ENCODE peak calls at places on chromosome 21, in five cellular contexts. One of them, this sample, is unnamed.
A peak's percentile ranks its signal among the peaks of the same experiment; 100 is the strongest.

GRCh38 chr21:42141643-42142042 is 70.5 kb downstream of the UMODL1 start:
- DNase-seq in substantia nigra: no peak
- DNase-seq in thyroid gland: no peak
- DNase-seq in psoas muscle: no peak
- DNase-seq in heart right ventricle: no peak
- DNase-seq in this sample: no peak

GRCh38 chr21:42609806-42610205 is 43.6 kb upstream of the PDE9A start:
- DNase-seq in thyroid gland: no peak
- DNase-seq in psoas muscle: no peak
- DNase-seq in heart right ventricle: no peak
- DNase-seq in substantia nigra: no peak
- DNase-seq in this sample: no peak

GRCh38 chr21:46057710-46058241 is 40.1 kb upstream of the COL6A2 start:
- DNase-seq in psoas muscle: no peak
- DNase-seq in heart right ventricle: no peak
- DNase-seq in thyroid gland: no peak
- DNase-seq in substantia nigra: no peak
- DNase-seq in this sample: peak; percentile 8

GRCh38 chr21:15015622-15016471 is 49.0 kb downstream of the NRIP1 start:
- DNase-seq in substantia nigra: no peak
- DNase-seq in heart right ventricle: no peak
- DNase-seq in thyroid gland: no peak
- DNase-seq in psoas muscle: no peak
- DNase-seq in this sample: no peak

GRCh38 chr21:17901458-17902092 is 82.4 kb upstream of the C21orf91 start:
- DNase-seq in psoas muscle: no peak
- DNase-seq in heart right ventricle: no peak
- DNase-seq in substantia nigra: no peak
- DNase-seq in thyroid gland: no peak
- DNase-seq in this sample: no peak

GRCh38 chr21:42009018-42009830 is 936 bp downstream of the ZBTB21 start:
- DNase-seq in psoas muscle: peak; percentile 64
- DNase-seq in thyroid gland: peak; percentile 55
- DNase-seq in heart right ventricle: peak; percentile 50
- DNase-seq in substantia nigra: peak; percentile 24
- DNase-seq in this sample: peak; percentile 81

GRCh38 chr21:14121719-14122118 is 89.0 kb downstream of the LIPI start:
- DNase-seq in heart right ventricle: no peak
- DNase-seq in thyroid gland: no peak
- DNase-seq in substantia nigra: no peak
- DNase-seq in psoas muscle: no peak
- DNase-seq in this sample: no peak

GRCh38 chr21:34116569-34116968 is 43.2 kb downstream of the MRPS6 start:
- DNase-seq in substantia nigra: no peak
- DNase-seq in heart right ventricle: no peak
- DNase-seq in thyroid gland: no peak
- DNase-seq in psoas muscle: no peak
- DNase-seq in this sample: no peak

GRCh38 chr21:42737969-42738590 is 84.7 kb downstream of the PDE9A start:
- DNase-seq in substantia nigra: no peak
- DNase-seq in psoas muscle: peak; percentile 29
- DNase-seq in thyroid gland: peak; percentile 34
- DNase-seq in heart right ventricle: peak; percentile 50
- DNase-seq in this sample: peak; percentile 67

GRCh38 chr21:42924433-42924751 is 1.0 kb downstream of the ERVH48-1 start:
- DNase-seq in heart right ventricle: no peak
- DNase-seq in psoas muscle: no peak
- DNase-seq in thyroid gland: no peak
- DNase-seq in substantia nigra: no peak
- DNase-seq in this sample: no peak

GRCh38 chr21:42160111-42160949 is 58.6 kb upstream of the ABCG1 start:
- DNase-seq in thyroid gland: no peak
- DNase-seq in substantia nigra: no peak
- DNase-seq in heart right ventricle: no peak
- DNase-seq in psoas muscle: no peak
- DNase-seq in this sample: no peak

GRCh38 chr21:42381347-42381984 is 14.4 kb downstream of the TMPRSS3 start:
- DNase-seq in thyroid gland: peak; percentile 82
- DNase-seq in psoas muscle: no peak
- DNase-seq in heart right ventricle: no peak
- DNase-seq in substantia nigra: no peak
- DNase-seq in this sample: no peak

GRCh38 chr21:27101533-27101932 is 134.6 kb upstream of the ADAMTS5 start:
- DNase-seq in thyroid gland: no peak
- DNase-seq in heart right ventricle: no peak
- DNase-seq in psoas muscle: no peak
- DNase-seq in substantia nigra: no peak
- DNase-seq in this sample: no peak

GRCh38 chr21:41766883-41767605 is at the start of gene RIPK4:
- DNase-seq in psoas muscle: no peak
- DNase-seq in heart right ventricle: no peak
- DNase-seq in substantia nigra: no peak
- DNase-seq in thyroid gland: peak; percentile 89
- DNase-seq in this sample: no peak

GRCh38 chr21:41620982-41621381 is 113.0 kb upstream of the TMPRSS2 start:
- DNase-seq in psoas muscle: no peak
- DNase-seq in thyroid gland: no peak
- DNase-seq in substantia nigra: no peak
- DNase-seq in heart right ventricle: no peak
- DNase-seq in this sample: no peak

GRCh38 chr21:38869946-38870345 is 64.2 kb downstream of the ETS2 start:
- DNase-seq in thyroid gland: no peak
- DNase-seq in substantia nigra: no peak
- DNase-seq in psoas muscle: no peak
- DNase-seq in heart right ventricle: no peak
- DNase-seq in this sample: no peak

GRCh38 chr21:38806942-38807284 is 1.2 kb downstream of the ETS2 start:
- DNase-seq in psoas muscle: no peak
- DNase-seq in heart right ventricle: no peak
- DNase-seq in thyroid gland: no peak
- DNase-seq in substantia nigra: no peak
- DNase-seq in this sample: no peak

GRCh38 chr21:29431680-29432079 is 133.0 kb downstream of the BACH1 start:
- DNase-seq in psoas muscle: no peak
- DNase-seq in thyroid gland: no peak
- DNase-seq in substantia nigra: no peak
- DNase-seq in heart right ventricle: no peak
- DNase-seq in this sample: no peak

GRCh38 chr21:25243809-25244208 is 363.5 kb downstream of the MRPL39 start:
- DNase-seq in heart right ventricle: no peak
- DNase-seq in substantia nigra: no peak
- DNase-seq in thyroid gland: no peak
- DNase-seq in psoas muscle: no peak
- DNase-seq in this sample: no peak

GRCh38 chr21:42097860-42098259 is 26.7 kb downstream of the UMODL1 start:
- DNase-seq in heart right ventricle: no peak
- DNase-seq in substantia nigra: no peak
- DNase-seq in psoas muscle: no peak
- DNase-seq in thyroid gland: peak; percentile 59
- DNase-seq in this sample: peak; percentile 84

GRCh38 chr21:29938968-29939858 is 583 bp downstream of the GRIK1 start:
- DNase-seq in thyroid gland: no peak
- DNase-seq in heart right ventricle: peak; percentile 9
- DNase-seq in substantia nigra: no peak
- DNase-seq in psoas muscle: no peak
- DNase-seq in this sample: no peak

GRCh38 chr21:34707876-34708325 is 39.1 kb downstream of the CLIC6 start:
- DNase-seq in substantia nigra: no peak
- DNase-seq in psoas muscle: no peak
- DNase-seq in thyroid gland: no peak
- DNase-seq in heart right ventricle: no peak
- DNase-seq in this sample: no peak

GRCh38 chr21:46208761-46209721 is 19.5 kb downstream of the LSS start:
- DNase-seq in heart right ventricle: no peak
- DNase-seq in thyroid gland: no peak
- DNase-seq in psoas muscle: no peak
- DNase-seq in substantia nigra: no peak
- DNase-seq in this sample: no peak

GRCh38 chr21:39048064-39048463 is 135.2 kb downstream of the PSMG1 start:
- DNase-seq in substantia nigra: no peak
- DNase-seq in psoas muscle: no peak
- DNase-seq in heart right ventricle: no peak
- DNase-seq in thyroid gland: peak; percentile 22
- DNase-seq in this sample: no peak

GRCh38 chr21:19029816-19030215 is 626.2 kb upstream of the TMPRSS15 start:
- DNase-seq in substantia nigra: no peak
- DNase-seq in psoas muscle: no peak
- DNase-seq in heart right ventricle: no peak
- DNase-seq in thyroid gland: no peak
- DNase-seq in this sample: no peak

GRCh38 chr21:15121655-15122120 is 56.9 kb upstream of the NRIP1 start:
- DNase-seq in substantia nigra: no peak
- DNase-seq in heart right ventricle: peak; percentile 21
- DNase-seq in thyroid gland: peak; percentile 2
- DNase-seq in psoas muscle: peak; percentile 59
- DNase-seq in this sample: peak; percentile 88

GRCh38 chr21:42597487-42598158 is 55.8 kb upstream of the PDE9A start:
- DNase-seq in psoas muscle: no peak
- DNase-seq in thyroid gland: no peak
- DNase-seq in heart right ventricle: no peak
- DNase-seq in substantia nigra: no peak
- DNase-seq in this sample: no peak

GRCh38 chr21:15624646-15625045 is 105.1 kb upstream of the USP25 start:
- DNase-seq in thyroid gland: no peak
- DNase-seq in substantia nigra: no peak
- DNase-seq in heart right ventricle: no peak
- DNase-seq in psoas muscle: no peak
- DNase-seq in this sample: no peak

GRCh38 chr21:39006653-39007417 is 176.4 kb downstream of the PSMG1 start:
- DNase-seq in psoas muscle: no peak
- DNase-seq in heart right ventricle: peak; percentile 76
- DNase-seq in substantia nigra: no peak
- DNase-seq in thyroid gland: peak; percentile 45
- DNase-seq in this sample: peak; percentile 65

GRCh38 chr21:14737922-14738321 is 191.8 kb upstream of the SAMSN1 start:
- DNase-seq in substantia nigra: no peak
- DNase-seq in heart right ventricle: no peak
- DNase-seq in thyroid gland: peak; percentile 10
- DNase-seq in psoas muscle: no peak
- DNase-seq in this sample: peak; percentile 18

GRCh38 chr21:17463441-17463840 is 49.4 kb upstream of the CXADR start:
- DNase-seq in heart right ventricle: no peak
- DNase-seq in psoas muscle: no peak
- DNase-seq in thyroid gland: no peak
- DNase-seq in substantia nigra: no peak
- DNase-seq in this sample: peak; percentile 66

GRCh38 chr21:41958886-41959563 is 5.2 kb upstream of the C2CD2 start:
- DNase-seq in psoas muscle: peak; percentile 65
- DNase-seq in substantia nigra: no peak
- DNase-seq in thyroid gland: no peak
- DNase-seq in heart right ventricle: no peak
- DNase-seq in this sample: peak; percentile 87

GRCh38 chr21:35231115-35231514 is 182.0 kb upstream of the RUNX1 start:
- DNase-seq in psoas muscle: no peak
- DNase-seq in thyroid gland: no peak
- DNase-seq in heart right ventricle: no peak
- DNase-seq in substantia nigra: no peak
- DNase-seq in this sample: no peak

GRCh38 chr21:20998886-20999285 is 677 bp downstream of the NCAM2 start:
- DNase-seq in psoas muscle: no peak
- DNase-seq in thyroid gland: no peak
- DNase-seq in heart right ventricle: no peak
- DNase-seq in substantia nigra: no peak
- DNase-seq in this sample: no peak
- H3K27ac ChIP-seq in psoas muscle: no peak overlapping the region
- H3K27ac ChIP-seq in thyroid gland: no peak overlapping the region
- H3K27ac ChIP-seq in heart right ventricle: peak overlapping the region; percentile 32
- H3K27ac ChIP-seq in substantia nigra: peak overlapping the region; percentile 63
- H3K27ac ChIP-seq in this sample: no peak overlapping the region

DNA sequence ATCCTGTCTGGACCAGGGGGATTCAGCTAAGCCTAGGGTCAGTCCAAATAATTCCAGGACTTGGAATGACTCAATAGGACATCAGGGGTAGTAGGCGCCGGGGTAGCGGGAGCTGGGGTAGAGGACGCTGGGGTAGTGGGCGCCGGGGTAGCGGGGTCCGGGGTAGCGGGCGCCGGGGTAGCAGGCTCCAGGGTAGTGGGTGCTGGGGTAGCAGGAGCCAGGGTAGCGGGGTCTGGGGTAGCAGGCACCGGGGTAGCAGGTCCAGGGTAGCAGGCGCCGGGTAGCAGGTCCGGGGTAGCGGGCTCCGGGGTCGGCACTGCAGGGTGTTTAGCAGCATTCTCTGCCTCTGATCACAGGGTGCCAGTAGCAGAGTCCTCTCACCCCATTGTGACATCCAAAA is 248.9 kb downstream of the KCNJ6 start:
- DNase-seq in heart right ventricle: no peak
- DNase-seq in thyroid gland: no peak
- DNase-seq in substantia nigra: no peak
- DNase-seq in psoas muscle: no peak
- DNase-seq in this sample: no peak
- H3K27ac ChIP-seq in heart right ventricle: no peak overlapping the region
- H3K27ac ChIP-seq in thyroid gland: no peak overlapping the region
- H3K27ac ChIP-seq in substantia nigra: no peak overlapping the region
- H3K27ac ChIP-seq in psoas muscle: no peak overlapping the region
- H3K27ac ChIP-seq in this sample: no peak overlapping the region

GRCh38 chr21:44281801-44282200 is 3.9 kb upstream of the AIRE start:
- DNase-seq in heart right ventricle: no peak
- DNase-seq in thyroid gland: no peak
- DNase-seq in substantia nigra: no peak
- DNase-seq in psoas muscle: no peak
- DNase-seq in this sample: no peak
- H3K27ac ChIP-seq in heart right ventricle: no peak overlapping the region
- H3K27ac ChIP-seq in thyroid gland: no peak overlapping the region
- H3K27ac ChIP-seq in substantia nigra: no peak overlapping the region
- H3K27ac ChIP-seq in psoas muscle: no peak overlapping the region
- H3K27ac ChIP-seq in this sample: no peak overlapping the region

GRCh38 chr21:31161157-31161556 is 122.9 kb upstream of the KRTAP19-8 start:
- DNase-seq in thyroid gland: no peak
- DNase-seq in psoas muscle: no peak
- DNase-seq in substantia nigra: peak; percentile 29
- DNase-seq in heart right ventricle: no peak
- DNase-seq in this sample: no peak

GRCh38 chr21:31158789-31159581 is 120.7 kb upstream of the KRTAP19-8 start:
- DNase-seq in thyroid gland: no peak
- DNase-seq in substantia nigra: no peak
- DNase-seq in heart right ventricle: no peak
- DNase-seq in psoas muscle: no peak
- DNase-seq in this sample: no peak

GRCh38 chr21:31157756-31158155 is 119.5 kb upstream of the KRTAP19-8 start:
- DNase-seq in substantia nigra: no peak
- DNase-seq in thyroid gland: no peak
- DNase-seq in heart right ventricle: no peak
- DNase-seq in psoas muscle: no peak
- DNase-seq in this sample: no peak

GRCh38 chr21:31162079-31162699 is 123.9 kb upstream of the KRTAP19-8 start:
- DNase-seq in thyroid gland: no peak
- DNase-seq in psoas muscle: no peak
- DNase-seq in substantia nigra: no peak
- DNase-seq in heart right ventricle: no peak
- DNase-seq in this sample: no peak

DNA sequence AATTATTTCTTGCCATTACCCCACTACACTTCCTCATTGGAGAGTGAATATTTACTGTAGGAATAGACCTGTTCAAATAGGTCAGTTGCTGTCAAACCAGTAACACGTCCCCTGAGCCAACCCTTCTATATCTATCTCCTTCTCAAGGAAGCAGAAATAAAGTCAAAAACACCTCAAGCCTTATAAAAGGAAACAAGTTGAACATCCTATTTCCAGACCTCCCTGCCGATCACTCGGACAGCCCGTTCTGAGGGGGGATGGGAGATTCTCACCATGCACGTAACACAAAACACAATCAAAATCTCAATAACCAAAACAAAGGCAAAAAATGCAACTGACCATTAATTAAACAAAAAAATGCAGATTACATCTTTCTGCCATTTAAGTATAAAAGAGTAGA is 121.5 kb upstream of the KRTAP19-8 start:
- DNase-seq in substantia nigra: no peak
- DNase-seq in heart right ventricle: no peak
- DNase-seq in thyroid gland: no peak
- DNase-seq in psoas muscle: no peak
- DNase-seq in this sample: no peak
- H3K27ac ChIP-seq in substantia nigra: peak overlapping the region; percentile 87
- H3K27ac ChIP-seq in heart right ventricle: no peak overlapping the region
- H3K27ac ChIP-seq in thyroid gland: no peak overlapping the region
- H3K27ac ChIP-seq in psoas muscle: no peak overlapping the region
- H3K27ac ChIP-seq in this sample: peak overlapping the region; percentile 11

This sample was measured in adrenal gland.